ENCODE peak calls at places on chromosomes 12 and 14, in ten cellular contexts. One of them, this sample, is unnamed.

GRCh38 chr14:75715926-75716780 is 55.1 kb downstream of the TTLL5 start:
- DNase-seq in left ventricle myocardium inferior: no peak
- DNase-seq in activated CD4-positive, alpha-beta T cell treated with anti-CD3 and anti-CD28 coated beads for 24 hours: no peak
- DNase-seq in HT1080: peak; percentile 15
- DNase-seq in heart left ventricle: no peak
- DNase-seq in NCI-H2171 treated with DMSO at 0.1 percent for 48 hours: no peak
- DNase-seq in GM03348: peak; percentile 19
- DNase-seq in posterior cingulate gyrus: no peak
- DNase-seq in adipocyte: peak; percentile 62
- DNase-seq in kidney tubule cell: peak; percentile 85
- DNase-seq in this sample: no peak

GRCh38 chr14:77498120-77498979 is at the start of gene ISM2:
- DNase-seq in left ventricle myocardium inferior: peak; percentile 23
- DNase-seq in activated CD4-positive, alpha-beta T cell treated with anti-CD3 and anti-CD28 coated beads for 24 hours: peak; percentile 37
- DNase-seq in HT1080: no peak
- DNase-seq in heart left ventricle: no peak
- DNase-seq in NCI-H2171 treated with DMSO at 0.1 percent for 48 hours: peak; percentile 33
- DNase-seq in GM03348: peak; percentile 83
- DNase-seq in posterior cingulate gyrus: peak; percentile 26
- DNase-seq in adipocyte: peak; percentile 71
- DNase-seq in kidney tubule cell: peak; percentile 51
- DNase-seq in this sample: peak; percentile 21

GRCh38 chr12:122951406-122951805 is 14.9 kb downstream of the ABCB9 start:
- DNase-seq in left ventricle myocardium inferior: no peak
- DNase-seq in activated CD4-positive, alpha-beta T cell treated with anti-CD3 and anti-CD28 coated beads for 24 hours: no peak
- DNase-seq in HT1080: peak; percentile 86
- DNase-seq in heart left ventricle: no peak
- DNase-seq in NCI-H2171 treated with DMSO at 0.1 percent for 48 hours: no peak
- DNase-seq in GM03348: no peak
- DNase-seq in posterior cingulate gyrus: no peak
- DNase-seq in adipocyte: peak; percentile 48
- DNase-seq in kidney tubule cell: peak; percentile 82
- DNase-seq in this sample: no peak

GRCh38 chr12:102462386-102462785 is 18.0 kb downstream of the IGF1 start:
- DNase-seq in left ventricle myocardium inferior: no peak
- DNase-seq in activated CD4-positive, alpha-beta T cell treated with anti-CD3 and anti-CD28 coated beads for 24 hours: no peak
- DNase-seq in HT1080: no peak
- DNase-seq in heart left ventricle: no peak
- DNase-seq in NCI-H2171 treated with DMSO at 0.1 percent for 48 hours: no peak
- DNase-seq in GM03348: no peak
- DNase-seq in posterior cingulate gyrus: no peak
- DNase-seq in adipocyte: no peak
- DNase-seq in kidney tubule cell: no peak
- DNase-seq in this sample: no peak

GRCh38 chr14:103723176-103724081 is 7.8 kb downstream of the ZFYVE21 start:
- DNase-seq in left ventricle myocardium inferior: no peak
- DNase-seq in activated CD4-positive, alpha-beta T cell treated with anti-CD3 and anti-CD28 coated beads for 24 hours: no peak
- DNase-seq in HT1080: no peak
- DNase-seq in heart left ventricle: no peak
- DNase-seq in NCI-H2171 treated with DMSO at 0.1 percent for 48 hours: no peak
- DNase-seq in GM03348: peak; percentile 67
- DNase-seq in posterior cingulate gyrus: peak; percentile 39
- DNase-seq in adipocyte: peak; percentile 27
- DNase-seq in kidney tubule cell: no peak
- DNase-seq in this sample: no peak

GRCh38 chr14:23632461-23633159 is 3.6 kb upstream of the DHRS2 start:
- DNase-seq in left ventricle myocardium inferior: no peak
- DNase-seq in activated CD4-positive, alpha-beta T cell treated with anti-CD3 and anti-CD28 coated beads for 24 hours: no peak
- DNase-seq in HT1080: no peak
- DNase-seq in heart left ventricle: no peak
- DNase-seq in NCI-H2171 treated with DMSO at 0.1 percent for 48 hours: no peak
- DNase-seq in GM03348: no peak
- DNase-seq in posterior cingulate gyrus: no peak
- DNase-seq in adipocyte: no peak
- DNase-seq in kidney tubule cell: no peak
- DNase-seq in this sample: no peak

GRCh38 chr12:43100231-43100630 is 451.8 kb downstream of the ADAMTS20 start:
- DNase-seq in left ventricle myocardium inferior: no peak
- DNase-seq in activated CD4-positive, alpha-beta T cell treated with anti-CD3 and anti-CD28 coated beads for 24 hours: no peak
- DNase-seq in HT1080: no peak
- DNase-seq in heart left ventricle: no peak
- DNase-seq in NCI-H2171 treated with DMSO at 0.1 percent for 48 hours: no peak
- DNase-seq in GM03348: no peak
- DNase-seq in posterior cingulate gyrus: no peak
- DNase-seq in adipocyte: no peak
- DNase-seq in kidney tubule cell: no peak
- DNase-seq in this sample: no peak

GRCh38 chr12:1500095-1500801 is 94.1 kb downstream of the FBXL14 start:
- DNase-seq in left ventricle myocardium inferior: peak; percentile 68
- DNase-seq in activated CD4-positive, alpha-beta T cell treated with anti-CD3 and anti-CD28 coated beads for 24 hours: no peak
- DNase-seq in HT1080: peak; percentile 47
- DNase-seq in heart left ventricle: peak; percentile 77
- DNase-seq in NCI-H2171 treated with DMSO at 0.1 percent for 48 hours: peak; percentile 74
- DNase-seq in GM03348: peak; percentile 43
- DNase-seq in posterior cingulate gyrus: no peak
- DNase-seq in adipocyte: peak; percentile 11
- DNase-seq in kidney tubule cell: peak; percentile 45
- DNase-seq in this sample: no peak

GRCh38 chr12:64983771-64984170 is 137.3 kb downstream of the WIF1 start:
- DNase-seq in left ventricle myocardium inferior: no peak
- DNase-seq in activated CD4-positive, alpha-beta T cell treated with anti-CD3 and anti-CD28 coated beads for 24 hours: no peak
- DNase-seq in HT1080: no peak
- DNase-seq in heart left ventricle: no peak
- DNase-seq in NCI-H2171 treated with DMSO at 0.1 percent for 48 hours: no peak
- DNase-seq in GM03348: no peak
- DNase-seq in posterior cingulate gyrus: no peak
- DNase-seq in adipocyte: no peak
- DNase-seq in kidney tubule cell: no peak
- DNase-seq in this sample: no peak

GRCh38 chr12:131604146-131604844 is 106.6 kb upstream of the SFSWAP start:
- DNase-seq in left ventricle myocardium inferior: no peak
- DNase-seq in activated CD4-positive, alpha-beta T cell treated with anti-CD3 and anti-CD28 coated beads for 24 hours: no peak
- DNase-seq in HT1080: no peak
- DNase-seq in heart left ventricle: no peak
- DNase-seq in NCI-H2171 treated with DMSO at 0.1 percent for 48 hours: no peak
- DNase-seq in GM03348: no peak
- DNase-seq in posterior cingulate gyrus: no peak
- DNase-seq in adipocyte: no peak
- DNase-seq in kidney tubule cell: peak; percentile 22
- DNase-seq in this sample: no peak

GRCh38 chr14:93546642-93547041 is 115.9 kb downstream of the UNC79 start:
- DNase-seq in left ventricle myocardium inferior: no peak
- DNase-seq in activated CD4-positive, alpha-beta T cell treated with anti-CD3 and anti-CD28 coated beads for 24 hours: no peak
- DNase-seq in HT1080: no peak
- DNase-seq in heart left ventricle: no peak
- DNase-seq in NCI-H2171 treated with DMSO at 0.1 percent for 48 hours: peak; percentile 18
- DNase-seq in GM03348: no peak
- DNase-seq in posterior cingulate gyrus: no peak
- DNase-seq in adipocyte: no peak
- DNase-seq in kidney tubule cell: peak; percentile 72
- DNase-seq in this sample: no peak

GRCh38 chr12:75560167-75560566 is 48.8 kb upstream of the KRR1 start:
- DNase-seq in left ventricle myocardium inferior: no peak
- DNase-seq in activated CD4-positive, alpha-beta T cell treated with anti-CD3 and anti-CD28 coated beads for 24 hours: no peak
- DNase-seq in HT1080: peak; percentile 54
- DNase-seq in heart left ventricle: no peak
- DNase-seq in NCI-H2171 treated with DMSO at 0.1 percent for 48 hours: peak; percentile 47
- DNase-seq in GM03348: peak; percentile 27
- DNase-seq in posterior cingulate gyrus: no peak
- DNase-seq in adipocyte: no peak
- DNase-seq in kidney tubule cell: peak; percentile 39
- DNase-seq in this sample: no peak

GRCh38 chr14:105530446-105531087 is 4.2 kb downstream of the TMEM121 start:
- DNase-seq in left ventricle myocardium inferior: no peak
- DNase-seq in activated CD4-positive, alpha-beta T cell treated with anti-CD3 and anti-CD28 coated beads for 24 hours: no peak
- DNase-seq in HT1080: no peak
- DNase-seq in heart left ventricle: no peak
- DNase-seq in NCI-H2171 treated with DMSO at 0.1 percent for 48 hours: no peak
- DNase-seq in GM03348: no peak
- DNase-seq in posterior cingulate gyrus: no peak
- DNase-seq in adipocyte: no peak
- DNase-seq in kidney tubule cell: no peak
- DNase-seq in this sample: no peak

GRCh38 chr12:110112335-110112660 is 11.9 kb upstream of the IFT81 start:
- DNase-seq in left ventricle myocardium inferior: no peak
- DNase-seq in activated CD4-positive, alpha-beta T cell treated with anti-CD3 and anti-CD28 coated beads for 24 hours: no peak
- DNase-seq in HT1080: no peak
- DNase-seq in heart left ventricle: no peak
- DNase-seq in NCI-H2171 treated with DMSO at 0.1 percent for 48 hours: no peak
- DNase-seq in GM03348: no peak
- DNase-seq in posterior cingulate gyrus: no peak
- DNase-seq in adipocyte: no peak
- DNase-seq in kidney tubule cell: no peak
- DNase-seq in this sample: no peak

GRCh38 chr12:125451408-125451807 is 386.2 kb downstream of the AACS start:
- DNase-seq in left ventricle myocardium inferior: no peak
- DNase-seq in activated CD4-positive, alpha-beta T cell treated with anti-CD3 and anti-CD28 coated beads for 24 hours: no peak
- DNase-seq in HT1080: no peak
- DNase-seq in heart left ventricle: no peak
- DNase-seq in NCI-H2171 treated with DMSO at 0.1 percent for 48 hours: no peak
- DNase-seq in GM03348: no peak
- DNase-seq in posterior cingulate gyrus: no peak
- DNase-seq in adipocyte: no peak
- DNase-seq in kidney tubule cell: no peak
- DNase-seq in this sample: no peak

GRCh38 chr14:86388216-86388615 is 858.3 kb downstream of the FLRT2 start:
- DNase-seq in left ventricle myocardium inferior: no peak
- DNase-seq in activated CD4-positive, alpha-beta T cell treated with anti-CD3 and anti-CD28 coated beads for 24 hours: no peak
- DNase-seq in HT1080: no peak
- DNase-seq in heart left ventricle: no peak
- DNase-seq in NCI-H2171 treated with DMSO at 0.1 percent for 48 hours: peak; percentile 8
- DNase-seq in GM03348: no peak
- DNase-seq in posterior cingulate gyrus: no peak
- DNase-seq in adipocyte: no peak
- DNase-seq in kidney tubule cell: no peak
- DNase-seq in this sample: no peak

GRCh38 chr14:31357279-31357678 is 63.1 kb downstream of the HEATR5A start:
- DNase-seq in left ventricle myocardium inferior: no peak
- DNase-seq in activated CD4-positive, alpha-beta T cell treated with anti-CD3 and anti-CD28 coated beads for 24 hours: no peak
- DNase-seq in HT1080: peak; percentile 31
- DNase-seq in heart left ventricle: no peak
- DNase-seq in NCI-H2171 treated with DMSO at 0.1 percent for 48 hours: no peak
- DNase-seq in GM03348: no peak
- DNase-seq in posterior cingulate gyrus: no peak
- DNase-seq in adipocyte: no peak
- DNase-seq in kidney tubule cell: no peak
- DNase-seq in this sample: no peak

GRCh38 chr12:1203735-1204019 is 212.7 kb downstream of the ERC1 start:
- DNase-seq in left ventricle myocardium inferior: no peak
- DNase-seq in activated CD4-positive, alpha-beta T cell treated with anti-CD3 and anti-CD28 coated beads for 24 hours: no peak
- DNase-seq in HT1080: no peak
- DNase-seq in heart left ventricle: no peak
- DNase-seq in NCI-H2171 treated with DMSO at 0.1 percent for 48 hours: no peak
- DNase-seq in GM03348: no peak
- DNase-seq in posterior cingulate gyrus: no peak
- DNase-seq in adipocyte: peak; percentile 29
- DNase-seq in kidney tubule cell: no peak
- DNase-seq in this sample: no peak

GRCh38 chr12:54701940-54702592 is 53.9 kb upstream of the DCD start:
- DNase-seq in left ventricle myocardium inferior: no peak
- DNase-seq in activated CD4-positive, alpha-beta T cell treated with anti-CD3 and anti-CD28 coated beads for 24 hours: no peak
- DNase-seq in HT1080: peak; percentile 28
- DNase-seq in heart left ventricle: no peak
- DNase-seq in NCI-H2171 treated with DMSO at 0.1 percent for 48 hours: peak; percentile 46
- DNase-seq in GM03348: peak; percentile 58
- DNase-seq in posterior cingulate gyrus: no peak
- DNase-seq in adipocyte: peak; percentile 73
- DNase-seq in kidney tubule cell: peak; percentile 60
- DNase-seq in this sample: no peak

GRCh38 chr12:51922762-51923505 is 15.6 kb downstream of the ACVRL1 start:
- DNase-seq in left ventricle myocardium inferior: no peak
- DNase-seq in activated CD4-positive, alpha-beta T cell treated with anti-CD3 and anti-CD28 coated beads for 24 hours: no peak
- DNase-seq in HT1080: peak; percentile 34
- DNase-seq in heart left ventricle: no peak
- DNase-seq in NCI-H2171 treated with DMSO at 0.1 percent for 48 hours: no peak
- DNase-seq in GM03348: peak; percentile 75
- DNase-seq in posterior cingulate gyrus: no peak
- DNase-seq in adipocyte: peak; percentile 57
- DNase-seq in kidney tubule cell: peak; percentile 43
- DNase-seq in this sample: no peak

GRCh38 chr12:46524778-46525177 is 152.2 kb upstream of the SLC38A2 start:
- DNase-seq in left ventricle myocardium inferior: peak; percentile 92
- DNase-seq in activated CD4-positive, alpha-beta T cell treated with anti-CD3 and anti-CD28 coated beads for 24 hours: no peak
- DNase-seq in HT1080: peak; percentile 38
- DNase-seq in heart left ventricle: peak; percentile 96
- DNase-seq in NCI-H2171 treated with DMSO at 0.1 percent for 48 hours: no peak
- DNase-seq in GM03348: peak; percentile 73
- DNase-seq in posterior cingulate gyrus: no peak
- DNase-seq in adipocyte: peak; percentile 92
- DNase-seq in kidney tubule cell: peak; percentile 22
- DNase-seq in this sample: no peak

GRCh38 chr12:31118347-31118830 is 44.7 kb downstream of the DDX11 start:
- DNase-seq in left ventricle myocardium inferior: no peak
- DNase-seq in activated CD4-positive, alpha-beta T cell treated with anti-CD3 and anti-CD28 coated beads for 24 hours: no peak
- DNase-seq in HT1080: peak; percentile 13
- DNase-seq in heart left ventricle: no peak
- DNase-seq in NCI-H2171 treated with DMSO at 0.1 percent for 48 hours: peak; percentile 89
- DNase-seq in GM03348: no peak
- DNase-seq in posterior cingulate gyrus: no peak
- DNase-seq in adipocyte: no peak
- DNase-seq in kidney tubule cell: no peak
- DNase-seq in this sample: no peak

GRCh38 chr12:121232977-121233627 is 23.2 kb downstream of the P2RX4 start:
- DNase-seq in left ventricle myocardium inferior: no peak
- DNase-seq in activated CD4-positive, alpha-beta T cell treated with anti-CD3 and anti-CD28 coated beads for 24 hours: no peak
- DNase-seq in HT1080: no peak
- DNase-seq in heart left ventricle: no peak
- DNase-seq in NCI-H2171 treated with DMSO at 0.1 percent for 48 hours: no peak
- DNase-seq in GM03348: no peak
- DNase-seq in posterior cingulate gyrus: no peak
- DNase-seq in adipocyte: no peak
- DNase-seq in kidney tubule cell: no peak
- DNase-seq in this sample: no peak

GRCh38 chr14:28867571-28867970 is 101.0 kb downstream of the FOXG1 start:
- DNase-seq in left ventricle myocardium inferior: no peak
- DNase-seq in activated CD4-positive, alpha-beta T cell treated with anti-CD3 and anti-CD28 coated beads for 24 hours: no peak
- DNase-seq in HT1080: peak; percentile 3
- DNase-seq in heart left ventricle: no peak
- DNase-seq in NCI-H2171 treated with DMSO at 0.1 percent for 48 hours: no peak
- DNase-seq in GM03348: no peak
- DNase-seq in posterior cingulate gyrus: peak; percentile 18
- DNase-seq in adipocyte: peak; percentile 61
- DNase-seq in kidney tubule cell: no peak
- DNase-seq in this sample: no peak

GRCh38 chr14:53953002-53953827 is 3.4 kb downstream of the BMP4 start:
- DNase-seq in left ventricle myocardium inferior: peak; percentile 88
- DNase-seq in activated CD4-positive, alpha-beta T cell treated with anti-CD3 and anti-CD28 coated beads for 24 hours: no peak
- DNase-seq in HT1080: peak; percentile 45
- DNase-seq in heart left ventricle: peak; percentile 85
- DNase-seq in NCI-H2171 treated with DMSO at 0.1 percent for 48 hours: peak; percentile 44
- DNase-seq in GM03348: peak; percentile 86
- DNase-seq in posterior cingulate gyrus: peak; percentile 60
- DNase-seq in adipocyte: peak; percentile 94
- DNase-seq in kidney tubule cell: peak; percentile 72
- DNase-seq in this sample: no peak